ENCODE peak calls at places on chromosomes 6 and 20, in seven cellular contexts. T is HepG2, B is ovary, A is A549, X is H1, P is stomach, C is tibial nerve. O is an unnamed sample.

GRCh38 chr20:50711113-50711825 is 19.9 kb upstream of the RIPOR3 start:
- DNase-seq in T (no peak), B (no peak), A (no peak), X (no peak), P (no peak), C (no peak), O (no peak)

GRCh38 chr6:107543088-107543487 is 53.2 kb downstream of the SOBP start:
- DNase-seq in T (no peak), B (no peak), A (no peak), X (no peak), P (no peak), C (no peak), O (peak)

GRCh38 chr20:44725852-44726251 is 10.7 kb downstream of the CCN5 start:
- DNase-seq in T (no peak), B (no peak), A (no peak), X (no peak), P (no peak), C (no peak), O (no peak)

GRCh38 chr6:116596815-116597214 is 19.5 kb upstream of the RSPH4A start:
- DNase-seq in T (peak), B (no peak), A (peak), X (no peak), P (no peak), C (no peak), O (no peak)

GRCh38 chr6:118893095-118893881 is 664 bp upstream of the ASF1A start:
- DNase-seq in T (peak), B (no peak), A (peak), X (no peak), P (no peak), C (no peak), O (no peak)

GRCh38 chr20:2455771-2456497 is 14.7 kb downstream of the SNRPB start:
- DNase-seq in T (no peak), B (no peak), A (no peak), X (no peak), P (no peak), C (no peak), O (no peak)

GRCh38 chr20:52060794-52061714 is 130.5 kb downstream of the ZFP64 start:
- DNase-seq in T (peak), B (no peak), A (peak), X (no peak), P (no peak), C (no peak), O (no peak)

GRCh38 chr20:32678948-32679347 is 5.2 kb upstream of the C20orf203 start:
- DNase-seq in T (no peak), B (no peak), A (no peak), X (no peak), P (no peak), C (no peak), O (no peak)

GRCh38 chr6:118768441-118768840 is 117.0 kb upstream of the CEP85L start:
- DNase-seq in T (no peak), B (no peak), A (no peak), X (no peak), P (no peak), C (no peak), O (no peak)

GRCh38 chr6:26521485-26522391 is 16.4 kb upstream of the HMGN4 start:
- DNase-seq in T (no peak), B (peak), A (peak), X (peak), P (peak), C (peak), O (peak)

GRCh38 chr6:154960299-154960796 is 34.8 kb upstream of the TIAM2 start:
- DNase-seq in T (peak), B (no peak), A (no peak), X (no peak), P (peak), C (no peak), O (no peak)

GRCh38 chr6:132544826-132545225 is 6.7 kb downstream of the TAAR9 start:
- DNase-seq in T (no peak), B (no peak), A (no peak), X (no peak), P (no peak), C (no peak), O (no peak)

GRCh38 chr6:119079288-119079809 is 885 bp upstream of the FAM184A start:
- DNase-seq in T (no peak), B (no peak), A (no peak), X (no peak), P (no peak), C (no peak), O (no peak)

GRCh38 chr6:148494226-148494625 is 151.6 kb downstream of the SASH1 start:
- DNase-seq in T (no peak), B (no peak), A (no peak), X (no peak), P (no peak), C (no peak), O (no peak)

GRCh38 chr20:10454135-10454750 is 19.1 kb downstream of the SLX4IP start:
- DNase-seq in T (no peak), B (no peak), A (no peak), X (no peak), P (no peak), C (no peak), O (no peak)

GRCh38 chr20:62143976-62144825 is 632 bp downstream of the SS18L1 start:
- DNase-seq in T (peak), B (peak), A (peak), X (no peak), P (peak), C (no peak), O (peak)

GRCh38 chr20:21301940-21302644 is 1.0 kb upstream of the XRN2 start:
- DNase-seq in T (no peak), B (no peak), A (no peak), X (no peak), P (no peak), C (no peak), O (no peak)

GRCh38 chr6:57432162-57432561 is 114.7 kb downstream of the PRIM2 start:
- DNase-seq in T (peak), B (no peak), A (no peak), X (no peak), P (no peak), C (no peak), O (no peak)

GRCh38 chr6:162184465-162184864 is 543.1 kb downstream of the PRKN start:
- DNase-seq in T (no peak), B (no peak), A (no peak), X (no peak), P (no peak), C (no peak), O (no peak)

GRCh38 chr20:58408603-58409246 is 19.7 kb downstream of the VAPB start:
- DNase-seq in T (peak), B (no peak), A (no peak), X (no peak), P (no peak), C (no peak), O (no peak)

DNA sequence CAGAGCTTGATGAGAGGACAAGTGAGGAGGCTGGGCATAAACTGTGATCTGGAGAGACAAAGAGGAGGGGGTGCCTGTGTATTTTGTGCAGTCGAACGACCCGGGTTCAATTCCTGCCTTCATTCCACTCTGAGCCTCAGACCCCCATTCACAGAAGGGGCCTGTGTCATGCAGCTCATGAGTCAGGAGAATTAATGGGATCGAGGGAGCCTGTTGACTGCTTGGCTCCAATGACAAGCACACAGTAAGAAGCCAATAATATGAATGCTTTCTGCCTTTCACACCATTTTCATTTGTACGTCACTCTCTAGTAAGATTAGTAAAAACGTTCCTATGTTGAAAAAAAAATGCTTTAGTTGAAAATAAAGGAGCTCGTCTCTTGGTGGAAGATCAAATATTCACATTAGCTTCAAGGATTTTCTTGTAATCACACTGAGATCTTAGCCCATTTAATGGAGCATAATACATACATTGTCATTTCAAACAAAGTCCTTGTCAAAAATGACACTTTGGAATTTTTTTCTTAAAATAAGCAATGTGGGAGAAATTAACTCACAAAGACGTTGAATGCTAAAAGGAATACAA is 246.8 kb upstream of the AFDN start:
- DNase-seq in T (no peak), B (no peak), A (no peak), X (no peak), P (no peak), C (no peak), O (no peak)
- TF ChIP-seq EP300 in T (no peak), B (no peak), A (no peak), X (no peak), P (no peak), C (no peak), O (no peak)

GRCh38 chr20:46343358-46344357 is 35.4 kb upstream of the CDH22 start:
- DNase-seq in T (no peak), B (no peak), A (no peak), X (no peak), P (no peak), C (no peak), O (no peak)
- TF ChIP-seq POLR2A in T (no peak), B (no peak), A (no peak), X (no peak), P (no peak), C (no peak), O (no peak)

GRCh38 chr20:34510575-34510974 is 5.6 kb upstream of the DYNLRB1 start:
- DNase-seq in T (no peak), B (no peak), A (no peak), X (no peak), P (no peak), C (no peak), O (no peak)

GRCh38 chr20:34511891-34512265 is 4.3 kb upstream of the DYNLRB1 start:
- DNase-seq in T (peak), B (no peak), A (no peak), X (no peak), P (no peak), C (no peak), O (no peak)

GRCh38 chr20:34507661-34508060 is 8.6 kb upstream of the DYNLRB1 start:
- DNase-seq in T (no peak), B (no peak), A (no peak), X (no peak), P (no peak), C (no peak), O (no peak)

GRCh38 chr20:34500823-34501222 is 15.4 kb upstream of the DYNLRB1 start:
- DNase-seq in T (no peak), B (no peak), A (no peak), X (no peak), P (no peak), C (no peak), O (no peak)

GRCh38 chr20:34506480-34506879 is 9.7 kb upstream of the DYNLRB1 start:
- DNase-seq in T (no peak), B (no peak), A (no peak), X (no peak), P (no peak), C (no peak), O (no peak)
- TF ChIP-seq EP300 in T (no peak), B (no peak), A (no peak), X (no peak), P (no peak), C (no peak), O (no peak)

GRCh38 chr6:31837612-31838553 is 10.3 kb downstream of the HSPA1B start:
- DNase-seq in T (no peak), B (no peak), A (no peak), X (no peak), P (no peak), C (no peak), O (no peak)

GRCh38 chr6:31836676-31837611 is 9.4 kb downstream of the HSPA1B start:
- DNase-seq in T (no peak), B (no peak), A (no peak), X (no peak), P (no peak), C (no peak), O (no peak)

GRCh38 chr6:31834704-31835375 is 7.3 kb downstream of the HSPA1B start:
- DNase-seq in T (peak), B (peak), A (peak), X (peak), P (peak), C (peak), O (peak)

GRCh38 chr6:31834367-31834703 is 6.8 kb downstream of the HSPA1B start:
- DNase-seq in T (peak), B (peak), A (peak), X (peak), P (peak), C (peak), O (peak)

DNA sequence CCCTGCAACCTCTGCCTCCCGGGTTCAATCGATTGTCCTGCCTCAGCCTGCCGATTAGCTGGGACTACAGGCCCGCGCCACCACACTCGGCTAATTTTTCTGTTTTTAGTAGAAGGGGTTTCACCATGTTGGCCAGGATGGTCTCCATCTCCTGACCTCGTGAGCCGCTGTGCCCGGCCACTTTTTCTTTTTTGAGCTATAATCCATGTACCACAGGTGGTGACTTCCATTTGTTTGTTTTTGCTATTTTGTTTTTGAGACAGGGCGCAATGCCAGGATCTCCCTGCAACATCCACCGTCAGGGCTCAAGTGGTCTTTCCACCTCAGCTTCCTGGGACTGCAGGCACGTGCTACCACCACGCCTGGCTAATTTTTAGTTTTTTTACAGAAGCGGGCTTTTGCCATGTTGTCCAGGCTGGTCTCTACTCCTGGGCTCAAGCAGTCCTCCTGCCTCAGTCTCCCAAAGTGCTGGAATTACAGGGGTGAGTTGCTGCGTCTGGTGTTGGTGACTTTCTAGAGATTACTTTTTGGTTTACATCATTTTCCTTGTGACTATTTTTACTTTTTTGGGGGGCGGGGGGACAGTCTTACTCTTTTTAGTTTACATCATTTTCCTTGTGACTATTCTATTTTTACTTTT is 8.6 kb downstream of the HSPA1B start:
- DNase-seq in T (no peak), B (no peak), A (no peak), X (no peak), P (no peak), C (no peak), O (no peak)
- TF ChIP-seq POLR2A in T (no peak), B (no peak), A (no peak), X (no peak), P (no peak), C (no peak), O (no peak)

GRCh38 chr6:11425431-11425871 is 112.1 kb upstream of the TMEM170B start:
- DNase-seq in T (peak), B (no peak), A (peak), X (no peak), P (no peak), C (no peak), O (no peak)

GRCh38 chr6:11427091-11427739 is 110.3 kb upstream of the TMEM170B start:
- DNase-seq in T (no peak), B (no peak), A (no peak), X (no peak), P (no peak), C (no peak), O (no peak)

GRCh38 chr6:11426571-11426970 is 111.0 kb upstream of the TMEM170B start:
- DNase-seq in T (no peak), B (no peak), A (no peak), X (no peak), P (no peak), C (no peak), O (no peak)

GRCh38 chr6:11424395-11425050 is 113.0 kb upstream of the TMEM170B start:
- DNase-seq in T (no peak), B (no peak), A (no peak), X (no peak), P (no peak), C (no peak), O (no peak)

DNA sequence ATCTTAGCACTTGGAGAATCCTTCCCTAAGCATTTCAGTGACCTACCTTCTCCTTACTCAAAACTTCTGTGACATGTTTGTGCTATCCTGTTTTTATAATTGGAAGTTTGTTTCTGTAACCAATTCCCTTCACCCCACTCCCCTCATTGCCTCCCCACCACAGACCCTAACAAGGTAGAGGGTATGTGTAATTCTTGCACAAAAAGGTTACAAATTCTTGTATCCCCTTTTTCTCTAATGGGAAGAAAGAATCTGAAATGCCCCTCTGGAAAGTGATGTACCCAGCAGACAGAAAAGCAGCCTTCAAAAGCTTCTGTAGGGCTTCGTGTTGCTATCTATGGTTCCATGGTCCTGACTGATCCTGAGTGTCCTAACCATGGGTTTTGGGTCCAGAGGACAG is 111.7 kb upstream of the TMEM170B start:
- DNase-seq in T (no peak), B (no peak), A (no peak), X (no peak), P (no peak), C (no peak), O (no peak)
- TF ChIP-seq EP300 in T (no peak), B (no peak), A (no peak), X (no peak), P (no peak), C (no peak), O (no peak)

GRCh38 chr6:74096329-74096728 is 400.3 kb downstream of the CD109 start:
- DNase-seq in T (no peak), B (no peak), A (no peak), X (no peak), P (no peak), C (no peak), O (no peak)
- TF ChIP-seq POLR2A in T (no peak), B (no peak), A (no peak), X (no peak), P (no peak), C (no peak), O (no peak)

DNA sequence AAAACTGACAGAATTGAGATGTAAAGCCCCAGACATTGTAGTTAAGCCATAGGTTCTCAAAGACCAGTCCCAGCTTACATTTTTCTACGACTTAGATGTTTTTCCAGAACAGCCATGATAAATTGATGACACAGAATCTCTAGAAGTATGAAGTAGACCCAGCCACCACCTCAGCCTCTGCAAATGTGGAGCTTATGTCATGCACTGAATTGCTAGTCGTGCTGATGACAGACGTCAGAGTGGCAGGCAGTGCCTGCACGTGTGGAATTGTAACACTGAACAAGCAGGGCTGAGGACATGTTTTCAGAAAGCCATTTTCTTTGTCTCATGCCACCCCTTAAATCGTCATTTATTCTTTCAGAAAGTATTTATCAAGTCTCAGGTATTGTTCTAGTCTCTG is 72.4 kb upstream of the TMEM181 start:
- DNase-seq in T (no peak), B (no peak), A (no peak), X (no peak), P (no peak), C (no peak), O (no peak)
- TF ChIP-seq EP300 in T (no peak), B (no peak), A (no peak), X (no peak), P (no peak), C (no peak), O (no peak)

GRCh38 chr6:80132942-80133517 is 26.6 kb downstream of the BCKDHB start:
- DNase-seq in T (peak), B (peak), A (peak), X (peak), P (peak), C (peak), O (peak)
- TF ChIP-seq POLR2A in T (no peak), B (no peak), A (no peak), X (no peak), P (no peak), C (no peak), O (no peak)

GRCh38 chr6:52392944-52393343 is 27.2 kb upstream of the EFHC1 start:
- DNase-seq in T (no peak), B (no peak), A (no peak), X (no peak), P (no peak), C (no peak), O (no peak)

GRCh38 chr6:52390361-52390727 is 28.4 kb downstream of the PAQR8 start:
- DNase-seq in T (peak), B (no peak), A (no peak), X (no peak), P (no peak), C (no peak), O (no peak)

GRCh38 chr6:52393780-52394179 is 26.4 kb upstream of the EFHC1 start:
- DNase-seq in T (no peak), B (no peak), A (no peak), X (no peak), P (no peak), C (no peak), O (no peak)

GRCh38 chr6:52391599-52391998 is 28.5 kb upstream of the EFHC1 start:
- DNase-seq in T (no peak), B (no peak), A (no peak), X (no peak), P (no peak), C (no peak), O (no peak)

GRCh38 chr6:52394251-52394666 is 25.9 kb upstream of the EFHC1 start:
- DNase-seq in T (no peak), B (no peak), A (no peak), X (no peak), P (no peak), C (no peak), O (no peak)
- TF ChIP-seq EP300 in T (no peak), B (no peak), A (no peak), X (no peak), P (no peak), C (no peak), O (no peak)